ENCODE peak calls at places on chromosomes 7 and 10, in six cellular contexts. D is GM23338, C is GM12878, Z is HepG2, F is K562, S is H1. L is an unnamed sample.

GRCh38 chr10:12782537-12782936 is 219.0 kb downstream of the CCDC3 start:
- DNase-seq in D (peak; percentile 72), C (no peak), Z (peak; percentile 29), F (peak; percentile 65), S (no peak), L (peak; percentile 75)

GRCh38 chr7:151166629-151167196 is 781 bp downstream of the GBX1 start:
- DNase-seq in D (peak; percentile 57), C (no peak), Z (no peak), F (no peak), S (no peak), L (peak; percentile 39)

GRCh38 chr10:89296227-89296648 is 5.6 kb upstream of the IFIT2 start:
- DNase-seq in D (no peak), C (no peak), Z (no peak), F (no peak), S (no peak), L (no peak)

GRCh38 chr10:79375321-79376077 is 28.2 kb downstream of the PPIF start:
- DNase-seq in D (no peak), C (no peak), Z (peak; percentile 45), F (peak; percentile 57), S (no peak), L (no peak)

GRCh38 chr10:92239600-92240288 is 51.1 kb downstream of the CPEB3 start:
- DNase-seq in D (peak; percentile 61), C (no peak), Z (no peak), F (no peak), S (no peak), L (peak; percentile 60)

GRCh38 chr7:47819054-47819920 is 129.0 kb downstream of the PKD1L1 start:
- DNase-seq in D (peak; percentile 79), C (peak; percentile 15), Z (peak; percentile 70), F (peak; percentile 45), S (no peak), L (peak; percentile 64)

GRCh38 chr10:78165617-78166016 is 132.0 kb downstream of the RPS24 start:
- DNase-seq in D (peak; percentile 57), C (no peak), Z (peak; percentile 60), F (no peak), S (no peak), L (peak; percentile 36)

GRCh38 chr10:121595806-121596667 is 2.2 kb downstream of the FGFR2 start:
- DNase-seq in D (peak; percentile 55), C (no peak), Z (no peak), F (no peak), S (no peak), L (peak; percentile 53)

GRCh38 chr10:123494409-123494808 is 171.7 kb upstream of the GPR26 start:
- DNase-seq in D (no peak), C (no peak), Z (no peak), F (no peak), S (no peak), L (no peak)

GRCh38 chr10:12876266-12876665 is 125.2 kb downstream of the CCDC3 start:
- DNase-seq in D (no peak), C (no peak), Z (no peak), F (no peak), S (no peak), L (no peak)

GRCh38 chr10:132714096-132714721 is 71.7 kb downstream of the NKX6-2 start:
- DNase-seq in D (peak; percentile 59), C (no peak), Z (no peak), F (no peak), S (peak; percentile 5), L (peak; percentile 61)

GRCh38 chr7:159027803-159028455 is 116.7 kb downstream of the VIPR2 start:
- DNase-seq in D (no peak), C (no peak), Z (peak; percentile 12), F (no peak), S (no peak), L (no peak)

GRCh38 chr10:22017283-22018020 is 13.9 kb upstream of the DNAJC1 start:
- DNase-seq in D (no peak), C (no peak), Z (no peak), F (peak; percentile 56), S (no peak), L (no peak)

GRCh38 chr7:143429770-143430698 is 13.2 kb upstream of the TAS2R60 start:
- DNase-seq in D (no peak), C (no peak), Z (no peak), F (no peak), S (no peak), L (no peak)

GRCh38 chr7:17234398-17235021 is 63.9 kb upstream of the AHR start:
- DNase-seq in D (peak; percentile 2), C (peak; percentile 74), Z (peak; percentile 32), F (peak; percentile 12), S (no peak), L (no peak)

GRCh38 chr7:135856356-135857144 is 107.9 kb upstream of the FAM180A start:
- DNase-seq in D (no peak), C (no peak), Z (no peak), F (no peak), S (no peak), L (no peak)

GRCh38 chr10:21628023-21628422 is 94.0 kb downstream of the MLLT10 start:
- DNase-seq in D (no peak), C (no peak), Z (no peak), F (no peak), S (no peak), L (no peak)

GRCh38 chr10:78602201-78602917 is 466.4 kb upstream of the ZMIZ1 start:
- DNase-seq in D (no peak), C (no peak), Z (no peak), F (no peak), S (no peak), L (no peak)

GRCh38 chr10:86944907-86945306 is 12.5 kb downstream of the MMRN2 start:
- DNase-seq in D (no peak), C (no peak), Z (no peak), F (no peak), S (no peak), L (peak; percentile 7)

GRCh38 chr7:90788057-90788456 is 191.9 kb downstream of the CDK14 start:
- DNase-seq in D (no peak), C (no peak), Z (no peak), F (no peak), S (no peak), L (no peak)

GRCh38 chr10:43197834-43198681 is 59.8 kb downstream of the CSGALNACT2 start:
- DNase-seq in D (peak; percentile 42), C (no peak), Z (peak; percentile 18), F (peak; percentile 43), S (no peak), L (peak; percentile 49)

GRCh38 chr7:158392251-158392650 is 195.4 kb downstream of the PTPRN2 start:
- DNase-seq in D (no peak), C (no peak), Z (no peak), F (no peak), S (no peak), L (no peak)

GRCh38 chr10:5888352-5888751 is 1.3 kb downstream of the ANKRD16 start:
- DNase-seq in D (no peak), C (no peak), Z (peak; percentile 60), F (no peak), S (no peak), L (no peak)

GRCh38 chr7:33923440-33924229 is 18.3 kb downstream of the BMPER start:
- DNase-seq in D (peak; percentile 26), C (no peak), Z (no peak), F (no peak), S (no peak), L (no peak)

GRCh38 chr7:3005257-3005656 is 38.4 kb downstream of the CARD11 start:
- DNase-seq in D (no peak), C (no peak), Z (no peak), F (no peak), S (no peak), L (no peak)

GRCh38 chr10:97867220-97867800 is 17.7 kb downstream of the GOLGA7B start:
- DNase-seq in D (no peak), C (no peak), Z (no peak), F (no peak), S (no peak), L (no peak)

GRCh38 chr10:97866524-97867219 is 17.0 kb downstream of the GOLGA7B start:
- DNase-seq in D (peak; percentile 38), C (no peak), Z (no peak), F (no peak), S (no peak), L (no peak)

GRCh38 chr10:97865488-97865887 is 15.8 kb downstream of the GOLGA7B start:
- DNase-seq in D (no peak), C (no peak), Z (no peak), F (no peak), S (no peak), L (no peak)

GRCh38 chr10:97869091-97870042 is 19.7 kb downstream of the GOLGA7B start:
- DNase-seq in D (peak; percentile 88), C (peak; percentile 59), Z (peak; percentile 79), F (peak; percentile 80), S (no peak), L (peak; percentile 78)

GRCh38 chr10:97868134-97868685 is 18.6 kb downstream of the GOLGA7B start:
- DNase-seq in D (no peak), C (no peak), Z (no peak), F (no peak), S (no peak), L (no peak)
- TF ChIP-seq CREB1 in D (no peak), C (no peak), Z (no peak), F (no peak), S (no peak), L (no peak)

GRCh38 chr7:128405345-128406146 is 4.2 kb downstream of the IMPDH1 start:
- DNase-seq in D (peak; percentile 64), C (no peak), Z (no peak), F (peak; percentile 98), S (no peak), L (peak; percentile 58)
- TF ChIP-seq CREB1 in D (no peak), C (no peak), Z (no peak), F (peak; percentile 17), S (no peak), L (no peak)

DNA sequence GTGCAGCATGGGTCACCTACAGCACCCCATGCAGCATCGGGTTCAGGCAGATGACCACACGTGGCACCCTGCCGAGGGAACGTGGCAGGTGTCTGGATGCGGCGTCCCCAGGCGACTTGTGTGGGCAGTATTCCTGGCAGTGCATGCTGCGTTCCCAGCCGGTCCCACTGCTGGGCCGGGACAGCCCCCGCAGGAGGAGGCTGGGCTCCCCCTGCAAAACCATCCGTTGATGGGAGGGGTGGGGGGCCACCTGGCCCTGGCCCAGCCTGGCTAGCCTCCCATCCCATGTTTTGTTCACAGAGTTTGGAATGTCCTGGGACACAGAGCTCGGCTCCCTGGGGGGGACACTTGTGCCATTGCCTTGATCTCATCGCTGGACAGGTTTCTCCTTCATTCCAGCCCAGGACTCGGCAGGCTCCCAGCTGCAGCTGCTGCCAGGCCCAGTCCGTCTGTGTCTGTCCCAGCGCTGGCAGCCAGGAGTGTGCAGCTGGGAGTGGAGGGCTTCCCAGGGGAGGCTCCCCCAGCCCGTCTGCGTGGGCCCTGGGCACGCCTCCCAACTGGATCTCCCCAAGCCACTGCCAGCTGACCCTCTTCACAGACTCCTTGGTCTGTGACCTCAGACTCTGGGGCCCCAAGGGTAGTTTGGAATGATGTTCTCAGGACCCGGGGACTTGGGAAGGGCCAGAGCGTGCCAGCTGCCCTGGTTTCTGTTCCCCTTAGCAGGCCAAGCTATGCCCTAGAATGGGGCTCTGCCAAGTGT is 32.6 kb downstream of the TMEM270 start:
- DNase-seq in D (no peak), C (no peak), Z (no peak), F (no peak), S (no peak), L (no peak)
- TF ChIP-seq CREB1 in D (no peak), C (no peak), Z (no peak), F (no peak), S (no peak), L (no peak)

DNA sequence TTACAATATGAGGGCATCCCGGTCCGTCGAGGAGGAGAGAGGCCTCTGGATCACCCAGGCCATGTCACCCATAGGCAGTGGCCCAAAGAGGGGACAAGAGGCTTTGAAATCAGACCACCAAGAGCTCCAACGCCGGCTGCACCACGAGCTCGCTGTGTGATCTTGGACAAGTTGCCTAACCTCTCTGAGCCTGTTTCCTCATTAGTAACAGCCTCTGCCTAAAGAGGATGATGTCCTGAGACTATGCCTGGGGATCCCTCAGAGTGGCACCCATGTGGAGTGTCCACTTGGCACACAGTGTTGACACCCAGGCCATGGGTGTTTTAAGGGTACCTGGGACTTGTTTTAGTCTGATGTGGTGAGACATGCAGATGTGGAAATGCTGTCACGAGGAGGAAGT is 50.8 kb downstream of the MICALL2 start:
- DNase-seq in D (no peak), C (no peak), Z (no peak), F (no peak), S (no peak), L (no peak)
- TF ChIP-seq CREB1 in D (no peak), C (no peak), Z (no peak), F (no peak), S (no peak), L (no peak)

L was measured in WTC11.